ENCODE peak calls at places on chromosome 13, in seven cellular contexts. One of them, this sample, is unnamed.
A peak's percentile ranks its signal among the peaks of the same experiment; 100 is the strongest.

GRCh38 chr13:80873589-80873988 is 532.7 kb upstream of the SPRY2 start:
- ATAC-seq in upper lobe of left lung: no peak
- ATAC-seq in Panc1: no peak
- ATAC-seq in GM23338: no peak
- ATAC-seq in HepG2: no peak
- ATAC-seq in HCT116: no peak
- ATAC-seq in K562: no peak
- ATAC-seq in this sample: no peak

GRCh38 chr13:98585946-98586345 is 9.0 kb upstream of the STK24 start:
- ATAC-seq in Panc1: no peak
- ATAC-seq in upper lobe of left lung: no peak
- ATAC-seq in K562: no peak
- ATAC-seq in GM23338: no peak
- ATAC-seq in HCT116: no peak
- ATAC-seq in HepG2: no peak
- ATAC-seq in this sample: no peak

GRCh38 chr13:98548230-98548629 is 28.7 kb downstream of the STK24 start:
- ATAC-seq in K562: no peak
- ATAC-seq in GM23338: no peak
- ATAC-seq in HCT116: no peak
- ATAC-seq in HepG2: no peak
- ATAC-seq in upper lobe of left lung: no peak
- ATAC-seq in Panc1: no peak
- ATAC-seq in this sample: no peak

GRCh38 chr13:93227280-93227905 is 786 bp downstream of the GPC6 start:
- ATAC-seq in K562: peak; percentile 5
- ATAC-seq in Panc1: peak; percentile 65
- ATAC-seq in upper lobe of left lung: peak; percentile 38
- ATAC-seq in HCT116: no peak
- ATAC-seq in GM23338: peak; percentile 51
- ATAC-seq in HepG2: peak; percentile 63
- ATAC-seq in this sample: no peak

GRCh38 chr13:27006519-27007161 is 165.0 kb downstream of the USP12 start:
- ATAC-seq in HCT116: peak; percentile 93
- ATAC-seq in GM23338: peak; percentile 84
- ATAC-seq in upper lobe of left lung: peak; percentile 63
- ATAC-seq in HepG2: peak; percentile 85
- ATAC-seq in K562: peak; percentile 72
- ATAC-seq in Panc1: peak; percentile 90
- ATAC-seq in this sample: peak; percentile 82

GRCh38 chr13:40187836-40188591 is 478.4 kb downstream of the FOXO1 start:
- ATAC-seq in GM23338: peak; percentile 60
- ATAC-seq in HepG2: no peak
- ATAC-seq in HCT116: no peak
- ATAC-seq in K562: no peak
- ATAC-seq in upper lobe of left lung: no peak
- ATAC-seq in Panc1: no peak
- ATAC-seq in this sample: no peak

GRCh38 chr13:49124693-49125304 is 95.3 kb upstream of the MLNR start:
- ATAC-seq in Panc1: no peak
- ATAC-seq in HCT116: no peak
- ATAC-seq in GM23338: no peak
- ATAC-seq in upper lobe of left lung: no peak
- ATAC-seq in HepG2: no peak
- ATAC-seq in K562: no peak
- ATAC-seq in this sample: no peak

GRCh38 chr13:98741741-98742435 is 10.6 kb downstream of the SLC15A1 start:
- ATAC-seq in K562: no peak
- ATAC-seq in upper lobe of left lung: no peak
- ATAC-seq in HepG2: peak; percentile 62
- ATAC-seq in HCT116: no peak
- ATAC-seq in GM23338: no peak
- ATAC-seq in Panc1: no peak
- ATAC-seq in this sample: no peak

GRCh38 chr13:110236831-110237261 is 70.1 kb downstream of the COL4A1 start:
- ATAC-seq in GM23338: no peak
- ATAC-seq in upper lobe of left lung: no peak
- ATAC-seq in HepG2: no peak
- ATAC-seq in Panc1: no peak
- ATAC-seq in K562: no peak
- ATAC-seq in HCT116: no peak
- ATAC-seq in this sample: no peak

GRCh38 chr13:110266983-110267382 is 40.0 kb downstream of the COL4A1 start:
- ATAC-seq in upper lobe of left lung: no peak
- ATAC-seq in HCT116: no peak
- ATAC-seq in K562: no peak
- ATAC-seq in Panc1: no peak
- ATAC-seq in GM23338: peak; percentile 86
- ATAC-seq in HepG2: no peak
- ATAC-seq in this sample: no peak

GRCh38 chr13:40126301-40127085 is 471.0 kb downstream of the COG6 start:
- ATAC-seq in Panc1: no peak
- ATAC-seq in GM23338: peak; percentile 29
- ATAC-seq in upper lobe of left lung: no peak
- ATAC-seq in K562: no peak
- ATAC-seq in HCT116: no peak
- ATAC-seq in HepG2: no peak
- ATAC-seq in this sample: no peak

GRCh38 chr13:113020323-113021080 is 51.5 kb downstream of the MCF2L start:
- ATAC-seq in GM23338: no peak
- ATAC-seq in K562: no peak
- ATAC-seq in upper lobe of left lung: no peak
- ATAC-seq in HepG2: no peak
- ATAC-seq in Panc1: no peak
- ATAC-seq in HCT116: no peak
- ATAC-seq in this sample: no peak

GRCh38 chr13:27455331-27455855 is 5.0 kb upstream of the MTIF3 start:
- ATAC-seq in HCT116: no peak
- ATAC-seq in upper lobe of left lung: no peak
- ATAC-seq in HepG2: peak; percentile 31
- ATAC-seq in K562: peak; percentile 45
- ATAC-seq in GM23338: peak; percentile 78
- ATAC-seq in Panc1: peak; percentile 58
- ATAC-seq in this sample: no peak

GRCh38 chr13:44298314-44298713 is 75.3 kb upstream of the SERP2 start:
- ATAC-seq in K562: no peak
- ATAC-seq in upper lobe of left lung: no peak
- ATAC-seq in GM23338: no peak
- ATAC-seq in HepG2: no peak
- ATAC-seq in Panc1: no peak
- ATAC-seq in HCT116: no peak
- ATAC-seq in this sample: no peak

GRCh38 chr13:44299142-44299541 is 74.5 kb upstream of the SERP2 start:
- ATAC-seq in GM23338: no peak
- ATAC-seq in Panc1: no peak
- ATAC-seq in K562: no peak
- ATAC-seq in HCT116: no peak
- ATAC-seq in upper lobe of left lung: no peak
- ATAC-seq in HepG2: no peak
- ATAC-seq in this sample: no peak

GRCh38 chr13:44294868-44295267 is 78.8 kb upstream of the SERP2 start:
- ATAC-seq in HCT116: no peak
- ATAC-seq in K562: no peak
- ATAC-seq in HepG2: no peak
- ATAC-seq in Panc1: no peak
- ATAC-seq in GM23338: no peak
- ATAC-seq in upper lobe of left lung: no peak
- ATAC-seq in this sample: no peak

GRCh38 chr13:44299544-44299943 is 74.1 kb upstream of the SERP2 start:
- ATAC-seq in HCT116: no peak
- ATAC-seq in HepG2: no peak
- ATAC-seq in GM23338: no peak
- ATAC-seq in K562: no peak
- ATAC-seq in upper lobe of left lung: no peak
- ATAC-seq in Panc1: no peak
- ATAC-seq in this sample: no peak

GRCh38 chr13:44296856-44297255 is 76.8 kb upstream of the SERP2 start:
- ATAC-seq in GM23338: no peak
- ATAC-seq in K562: no peak
- ATAC-seq in HepG2: no peak
- ATAC-seq in upper lobe of left lung: no peak
- ATAC-seq in Panc1: no peak
- ATAC-seq in HCT116: no peak
- ATAC-seq in this sample: no peak
- H3K4me1 ChIP-seq in GM23338: no peaks in the 10 kb centered on the region
- H3K4me1 ChIP-seq in K562: no peaks in the 10 kb centered on the region
- H3K4me1 ChIP-seq in HepG2: no peaks in the 10 kb centered on the region
- H3K4me1 ChIP-seq in upper lobe of left lung: peaks cover 23% of the 10 kb centered on the region
- H3K4me1 ChIP-seq in Panc1: no peaks in the 10 kb centered on the region
- H3K4me1 ChIP-seq in HCT116: peaks cover 39% of the 10 kb centered on the region
- H3K4me1 ChIP-seq in this sample: peaks cover 20% of the 10 kb centered on the region

GRCh38 chr13:111961236-111961635 is 105.7 kb upstream of the SOX1 start:
- ATAC-seq in K562: no peak
- ATAC-seq in HCT116: no peak
- ATAC-seq in upper lobe of left lung: no peak
- ATAC-seq in HepG2: no peak
- ATAC-seq in Panc1: no peak
- ATAC-seq in GM23338: no peak
- ATAC-seq in this sample: no peak

GRCh38 chr13:111963031-111963430 is 103.9 kb upstream of the SOX1 start:
- ATAC-seq in Panc1: no peak
- ATAC-seq in K562: no peak
- ATAC-seq in HepG2: no peak
- ATAC-seq in upper lobe of left lung: no peak
- ATAC-seq in GM23338: no peak
- ATAC-seq in HCT116: no peak
- ATAC-seq in this sample: no peak

GRCh38 chr13:111960152-111960772 is 106.7 kb upstream of the SOX1 start:
- ATAC-seq in HepG2: no peak
- ATAC-seq in GM23338: no peak
- ATAC-seq in K562: no peak
- ATAC-seq in Panc1: no peak
- ATAC-seq in HCT116: no peak
- ATAC-seq in upper lobe of left lung: no peak
- ATAC-seq in this sample: no peak

GRCh38 chr13:111962431-111962891 is 104.5 kb upstream of the SOX1 start:
- ATAC-seq in HCT116: no peak
- ATAC-seq in HepG2: peak; percentile 83
- ATAC-seq in K562: no peak
- ATAC-seq in Panc1: no peak
- ATAC-seq in upper lobe of left lung: peak; percentile 42
- ATAC-seq in GM23338: no peak
- ATAC-seq in this sample: no peak

GRCh38 chr13:111961793-111962192 is 105.2 kb upstream of the SOX1 start:
- ATAC-seq in HepG2: no peak
- ATAC-seq in Panc1: no peak
- ATAC-seq in HCT116: no peak
- ATAC-seq in GM23338: no peak
- ATAC-seq in K562: no peak
- ATAC-seq in upper lobe of left lung: no peak
- ATAC-seq in this sample: no peak
- TF ChIP-seq POLR2AphosphoS5 in HepG2: no peak
- TF ChIP-seq POLR2AphosphoS5 in Panc1: no peak
- TF ChIP-seq POLR2AphosphoS5 in HCT116: no peak
- TF ChIP-seq POLR2AphosphoS5 in GM23338: no peak
- TF ChIP-seq POLR2AphosphoS5 in K562: no peak
- TF ChIP-seq POLR2AphosphoS5 in upper lobe of left lung: no peak
- TF ChIP-seq POLR2AphosphoS5 in this sample: no peak

GRCh38 chr13:50596103-50596502 is 247.4 kb downstream of the DLEU7 start:
- ATAC-seq in Panc1: no peak
- ATAC-seq in HCT116: no peak
- ATAC-seq in upper lobe of left lung: no peak
- ATAC-seq in K562: no peak
- ATAC-seq in GM23338: no peak
- ATAC-seq in HepG2: peak; percentile 9
- ATAC-seq in this sample: no peak

GRCh38 chr13:50599046-50599445 is 244.4 kb downstream of the DLEU7 start:
- ATAC-seq in HCT116: no peak
- ATAC-seq in upper lobe of left lung: no peak
- ATAC-seq in Panc1: no peak
- ATAC-seq in GM23338: no peak
- ATAC-seq in K562: no peak
- ATAC-seq in HepG2: no peak
- ATAC-seq in this sample: no peak

GRCh38 chr13:50596776-50597203 is 246.7 kb downstream of the DLEU7 start:
- ATAC-seq in HepG2: peak; percentile 51
- ATAC-seq in Panc1: no peak
- ATAC-seq in HCT116: no peak
- ATAC-seq in GM23338: no peak
- ATAC-seq in K562: no peak
- ATAC-seq in upper lobe of left lung: no peak
- ATAC-seq in this sample: no peak

GRCh38 chr13:50599927-50600326 is 243.6 kb downstream of the DLEU7 start:
- ATAC-seq in K562: no peak
- ATAC-seq in HCT116: no peak
- ATAC-seq in upper lobe of left lung: no peak
- ATAC-seq in GM23338: no peak
- ATAC-seq in HepG2: no peak
- ATAC-seq in Panc1: no peak
- ATAC-seq in this sample: no peak

DNA sequence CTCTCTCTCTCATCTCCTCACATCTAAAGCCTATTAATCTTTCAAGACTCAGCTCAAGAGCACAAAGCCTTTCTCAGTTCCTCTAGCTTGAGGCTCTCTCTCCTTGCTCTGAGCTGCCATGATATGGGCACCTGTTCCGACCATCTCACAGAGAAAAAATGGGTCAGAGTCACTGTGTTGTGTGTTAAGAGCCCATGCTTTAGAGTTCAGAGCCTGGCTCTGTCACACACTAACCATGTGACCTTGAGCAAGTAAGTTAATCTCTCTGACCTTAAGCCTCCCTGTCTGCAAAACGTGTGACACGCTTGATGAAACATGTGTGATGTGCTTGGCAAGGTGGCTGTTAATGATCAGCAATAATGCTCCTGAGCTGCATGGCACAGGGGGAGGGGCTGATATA is 245.2 kb downstream of the DLEU7 start:
- ATAC-seq in Panc1: no peak
- ATAC-seq in K562: no peak
- ATAC-seq in GM23338: no peak
- ATAC-seq in HCT116: no peak
- ATAC-seq in upper lobe of left lung: no peak
- ATAC-seq in HepG2: peak; percentile 60
- ATAC-seq in this sample: no peak
- H3K4me1 ChIP-seq in Panc1: no peaks in the 10 kb centered on the region
- H3K4me1 ChIP-seq in K562: no peaks in the 10 kb centered on the region
- H3K4me1 ChIP-seq in GM23338: peaks cover 15% of the 10 kb centered on the region
- H3K4me1 ChIP-seq in HCT116: no peaks in the 10 kb centered on the region
- H3K4me1 ChIP-seq in upper lobe of left lung: no peaks in the 10 kb centered on the region
- H3K4me1 ChIP-seq in HepG2: peaks cover 53% of the 10 kb centered on the region
- H3K4me1 ChIP-seq in this sample: no peaks in the 10 kb centered on the region

DNA sequence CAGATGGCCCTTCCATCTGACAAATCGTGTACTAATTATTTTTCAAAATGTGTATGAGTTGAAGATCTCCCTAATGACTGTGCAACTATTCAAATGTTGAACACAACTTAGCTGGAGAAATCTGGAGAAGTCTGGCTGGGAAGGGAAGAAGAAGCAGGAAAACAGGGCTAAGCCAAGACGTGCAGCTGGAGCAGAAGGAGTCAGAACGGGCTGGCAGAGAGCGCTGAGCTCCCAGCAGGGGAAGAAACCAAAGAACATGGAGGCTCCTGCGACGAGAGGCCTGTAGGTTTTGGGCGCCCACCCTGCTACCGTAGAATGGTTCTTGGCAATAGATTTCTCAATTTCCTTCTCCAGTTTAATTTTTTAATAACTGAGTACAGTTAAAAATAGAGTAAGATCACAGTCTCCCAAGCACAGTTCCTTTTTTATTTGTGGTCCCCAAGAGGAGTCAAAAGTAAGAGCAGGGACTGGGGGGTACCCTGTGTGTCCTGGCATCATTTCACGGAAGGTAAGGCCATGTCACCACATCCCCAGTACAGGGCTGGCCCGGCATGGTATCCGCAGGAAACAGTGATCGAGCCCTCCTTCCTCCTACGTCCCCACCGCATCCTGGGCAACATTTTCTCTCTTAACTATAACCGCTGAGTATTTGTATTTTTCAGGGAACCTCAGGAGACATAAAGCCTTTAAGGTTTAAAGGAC is 13.4 kb upstream of the LATS2 start:
- ATAC-seq in HepG2: peak; percentile 39
- ATAC-seq in K562: peak; percentile 27
- ATAC-seq in upper lobe of left lung: peak; percentile 78
- ATAC-seq in GM23338: peak; percentile 45
- ATAC-seq in Panc1: peak; percentile 51
- ATAC-seq in HCT116: no peak
- ATAC-seq in this sample: peak; percentile 49
- TF ChIP-seq POLR2AphosphoS5 in HepG2: no peak
- TF ChIP-seq POLR2AphosphoS5 in K562: no peak
- TF ChIP-seq POLR2AphosphoS5 in upper lobe of left lung: peak; percentile 67
- TF ChIP-seq POLR2AphosphoS5 in GM23338: no peak
- TF ChIP-seq POLR2AphosphoS5 in Panc1: no peak
- TF ChIP-seq POLR2AphosphoS5 in HCT116: no peak
- TF ChIP-seq POLR2AphosphoS5 in this sample: no peak